ENCODE peak calls at places on chromosomes 4 and X, in ten cellular contexts. I, Z, N, Q, Y, M, W, L, V and D are unnamed samples.

GRCh38 chr4:178086324-178086723 is 644.1 kb upstream of the AGA start:
- DNase-seq in Y (no peak), L (no peak), I (no peak), Z (no peak), W (no peak), V (no peak), M (no peak), Q (no peak), N (no peak), D (no peak)

GRCh38 chr4:137307806-137308205 is 224.5 kb downstream of the PCDH18 start:
- DNase-seq in W (no peak), Q (no peak), M (no peak), Z (no peak), V (no peak), I (peak), Y (no peak), L (no peak), N (no peak), D (no peak)

GRCh38 chrX:51893931-51894696 is 691 bp downstream of the MAGED1 start:
- DNase-seq in V (peak), M (no peak), Y (peak), Q (no peak), N (no peak), Z (no peak), W (no peak), I (peak), L (peak), D (no peak)

GRCh38 chr4:113976937-113977855 is 2.3 kb downstream of the ARSJ start:
- DNase-seq in W (no peak), N (no peak), L (no peak), Z (no peak), Y (no peak), Q (no peak), M (no peak), I (peak), V (no peak), D (no peak)

GRCh38 chrX:49155243-49155899 is 7.2 kb upstream of the MAGIX start:
- DNase-seq in I (peak), Q (no peak), Y (no peak), M (no peak), W (no peak), V (no peak), N (no peak), Z (no peak), L (peak), D (no peak)

GRCh38 chr4:176780995-176781738 is 11.6 kb downstream of the VEGFC start:
- DNase-seq in M (no peak), Q (no peak), I (peak), Z (no peak), N (no peak), Y (no peak), V (no peak), L (no peak), W (no peak), D (no peak)

GRCh38 chr4:162499478-162499877 is 335.7 kb upstream of the FSTL5 start:
- DNase-seq in N (no peak), W (no peak), Z (no peak), I (no peak), Y (no peak), Q (no peak), L (no peak), M (no peak), V (no peak), D (no peak)

GRCh38 chrX:46125139-46125538 is 420.1 kb downstream of the ZNF674 start:
- DNase-seq in V (no peak), Y (no peak), Z (no peak), Q (no peak), W (no peak), N (no peak), L (no peak), I (peak), M (no peak), D (no peak)

GRCh38 chrX:54446084-54446483 is 5.9 kb downstream of the TSR2 start:
- DNase-seq in W (no peak), V (no peak), Q (no peak), Y (no peak), L (no peak), N (no peak), I (no peak), M (no peak), Z (no peak), D (no peak)

GRCh38 chr4:94410678-94411206 is 41.0 kb upstream of the PDLIM5 start:
- DNase-seq in N (no peak), M (no peak), W (no peak), I (no peak), Z (peak), V (no peak), L (peak), Q (no peak), Y (no peak), D (no peak)

GRCh38 chrX:68196939-68197791 is 236.1 kb downstream of the OPHN1 start:
- DNase-seq in Y (peak), Q (peak), M (no peak), V (peak), Z (no peak), N (peak), I (peak), W (no peak), L (no peak), D (peak)

GRCh38 chrX:154779261-154779660 is 16.6 kb downstream of the DKC1 start:
- DNase-seq in Z (no peak), N (no peak), M (no peak), W (no peak), L (no peak), Q (no peak), V (no peak), I (peak), Y (peak), D (no peak)

GRCh38 chrX:9627827-9628406 is 137.7 kb downstream of the GPR143 start:
- DNase-seq in Y (no peak), I (peak), Q (no peak), V (no peak), M (no peak), Z (no peak), W (no peak), N (no peak), L (no peak), D (no peak)

GRCh38 chr4:54322817-54323417 is 93.8 kb downstream of the PDGFRA start:
- DNase-seq in N (peak), Q (peak), V (peak), Y (peak), L (peak), Z (peak), M (no peak), I (peak), W (peak), D (peak)